ENCODE peak calls at places on chromosomes 7 and 10, in ten cellular contexts. D is hepatocyte, M is stomach, E is OCI-LY7, O is HCT116, J is IMR-90, H is right atrium auricular region, K is endothelial cell of umbilical vein, G is A549, F is tibial artery. P is an unnamed sample.

GRCh38 chr7:2650451-2650850 is 18.7 kb downstream of the TTYH3 start:
- DNase-seq in H (no peak), J (no peak), D (no peak), O (no peak), F (no peak), K (no peak), E (no peak), G (no peak), M (no peak), P (no peak)

GRCh38 chr10:113524120-113524519 is 28.7 kb upstream of the HABP2 start:
- DNase-seq in K (no peak), G (no peak), E (no peak), M (no peak), D (no peak), F (no peak), J (no peak), O (no peak), H (no peak), P (no peak)

GRCh38 chr7:39810710-39811109 is 139.3 kb upstream of the CDK13 start:
- DNase-seq in K (no peak), F (no peak), M (no peak), D (no peak), O (no peak), E (no peak), J (no peak), G (no peak), H (no peak), P (no peak)

GRCh38 chr7:22677680-22678079 is 49.3 kb upstream of the IL6 start:
- DNase-seq in G (no peak), F (no peak), M (no peak), O (no peak), E (peak), K (no peak), J (no peak), H (no peak), D (no peak), P (no peak)

GRCh38 chr10:33129181-33129928 is 171.3 kb upstream of the ITGB1 start:
- DNase-seq in K (no peak), J (peak), E (no peak), D (no peak), O (no peak), M (no peak), H (peak), F (peak), G (peak), P (peak)

GRCh38 chr7:5237286-5237685 is 45.5 kb upstream of the SLC29A4 start:
- DNase-seq in F (peak), D (peak), G (no peak), M (peak), H (peak), K (no peak), J (peak), O (no peak), E (no peak), P (peak)

GRCh38 chr7:5694221-5694754 is 87.2 kb downstream of the RNF216 start:
- DNase-seq in F (no peak), E (no peak), K (peak), D (no peak), J (peak), O (no peak), M (no peak), G (no peak), H (no peak), P (no peak)

GRCh38 chr10:44920252-44920651 is 9.1 kb downstream of the TMEM72 start:
- DNase-seq in M (no peak), K (no peak), J (no peak), O (no peak), E (no peak), G (no peak), H (no peak), D (no peak), F (no peak), P (no peak)

GRCh38 chr10:97321807-97322195 is 2.7 kb downstream of the FRAT1 start:
- DNase-seq in H (no peak), M (no peak), F (no peak), D (no peak), O (no peak), E (no peak), J (no peak), G (no peak), K (no peak), P (no peak)

GRCh38 chr7:50766808-50767207 is 15.9 kb downstream of the GRB10 start:
- DNase-seq in M (no peak), E (no peak), K (no peak), G (no peak), D (no peak), O (no peak), F (no peak), J (no peak), H (no peak), P (no peak)

GRCh38 chr10:80264081-80265056 is 25.1 kb downstream of the MAT1A start:
- DNase-seq in M (no peak), E (no peak), G (no peak), H (no peak), F (no peak), D (no peak), K (no peak), O (no peak), J (no peak), P (no peak)

GRCh38 chr10:70494536-70494935 is 16.0 kb downstream of the PALD1 start:
- DNase-seq in D (no peak), F (no peak), J (no peak), O (no peak), M (no peak), K (no peak), G (no peak), E (no peak), H (no peak), P (no peak)

GRCh38 chr10:22243321-22243720 is 25.5 kb upstream of the EBLN1 start:
- DNase-seq in E (no peak), J (no peak), H (no peak), F (no peak), D (no peak), K (no peak), G (no peak), O (no peak), M (no peak), P (no peak)

GRCh38 chr10:78802866-78803265 is 265.9 kb upstream of the ZMIZ1 start:
- DNase-seq in O (no peak), H (peak), K (no peak), J (peak), D (peak), G (no peak), F (peak), M (no peak), E (no peak), P (peak)

GRCh38 chr10:100816671-100817070 is 71.3 kb downstream of the PAX2 start:
- DNase-seq in D (no peak), M (no peak), O (no peak), E (no peak), G (no peak), J (no peak), H (no peak), F (no peak), K (no peak), P (no peak)

GRCh38 chr10:35336921-35337741 is 822 bp downstream of the CCNY start:
- DNase-seq in O (no peak), M (peak), K (peak), E (peak), D (peak), G (peak), J (no peak), F (peak), H (no peak), P (peak)
- H3K27ac ChIP-seq in O (peak), M (peak), K (peak), E (no peak), D (peak), G (peak), J (peak), F (peak), H (peak), P (peak)

GRCh38 chr7:149716007-149716931 is 57.1 kb downstream of the ZNF467 start:
- DNase-seq in D (no peak), H (peak), F (no peak), J (peak), M (no peak), E (no peak), K (no peak), O (no peak), G (no peak), P (peak)
- TF ChIP-seq CTCF in D (no peak), H (no peak), F (no peak), J (peak), M (no peak), E (no peak), K (no peak), O (no peak), G (no peak), P (no peak)

GRCh38 chr7:480531-481218 is 39.0 kb downstream of the PDGFA start:
- DNase-seq in E (no peak), F (peak), H (no peak), K (no peak), G (no peak), O (no peak), J (no peak), D (no peak), M (peak), P (peak)
- H3K27ac ChIP-seq in E (no peak), F (no peak), H (no peak), K (no peak), G (no peak), O (no peak), J (no peak), D (no peak), M (no peak), P (no peak)

DNA sequence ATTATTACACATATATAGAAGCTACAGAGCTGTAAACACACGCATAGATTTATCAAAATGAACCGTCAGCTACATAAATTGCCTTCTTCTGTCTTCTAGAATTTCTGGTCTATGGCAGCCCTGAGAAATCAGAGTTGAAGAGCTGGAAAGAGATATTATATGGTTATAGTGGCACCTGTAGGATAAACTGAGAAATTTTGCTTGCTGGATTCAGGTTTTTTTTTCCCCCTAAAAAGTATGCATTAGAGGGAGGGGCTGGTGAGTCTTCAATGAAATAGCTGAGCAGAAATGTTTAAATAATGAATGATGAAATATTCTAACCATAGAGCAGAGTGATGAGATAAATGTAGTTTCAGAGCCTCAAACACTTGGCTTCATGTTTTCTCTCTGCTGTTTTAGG is 78.0 kb upstream of the DYNC1I1 start:
- DNase-seq in J (no peak), M (no peak), D (no peak), E (no peak), G (no peak), O (no peak), F (no peak), H (no peak), K (no peak), P (no peak)
- TF ChIP-seq CTCF in J (no peak), M (no peak), D (no peak), E (peak), G (peak), O (no peak), F (no peak), H (no peak), K (no peak), P (no peak)

GRCh38 chr7:105215821-105216220 is 172.9 kb downstream of the SRPK2 start:
- DNase-seq in O (no peak), J (no peak), D (no peak), E (no peak), F (no peak), K (no peak), H (no peak), G (no peak), M (no peak), P (no peak)

GRCh38 chr7:105216786-105217185 is 171.9 kb downstream of the SRPK2 start:
- DNase-seq in O (no peak), K (no peak), J (no peak), F (no peak), M (no peak), G (no peak), E (no peak), H (no peak), D (no peak), P (no peak)

GRCh38 chr7:105219771-105220160 is 169.0 kb downstream of the SRPK2 start:
- DNase-seq in F (no peak), H (no peak), G (no peak), J (peak), E (no peak), M (no peak), D (no peak), K (no peak), O (no peak), P (no peak)

GRCh38 chr7:105218939-105219770 is 169.6 kb downstream of the SRPK2 start:
- DNase-seq in F (no peak), M (no peak), O (no peak), G (no peak), J (peak), H (no peak), K (no peak), D (peak), E (no peak), P (no peak)

DNA sequence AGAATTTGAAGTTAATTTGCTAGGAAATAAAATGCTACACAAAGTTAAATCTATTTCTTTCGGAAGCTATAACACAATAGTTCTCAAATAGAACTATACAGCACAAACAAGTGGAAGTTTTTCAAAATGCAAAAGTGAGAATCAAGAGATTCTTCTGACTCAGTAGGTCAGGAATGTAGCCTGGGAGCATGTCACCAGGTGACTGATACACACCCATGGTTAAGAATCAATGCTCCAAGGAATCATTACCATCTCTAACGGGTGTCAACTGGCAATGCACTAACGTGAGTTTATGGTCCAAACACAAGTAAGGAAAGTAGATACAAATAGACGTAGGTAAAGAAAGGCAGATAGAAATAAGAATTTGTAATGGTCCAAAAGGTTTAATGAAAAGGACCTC is 170.5 kb downstream of the SRPK2 start:
- DNase-seq in F (no peak), D (peak), E (no peak), H (no peak), G (no peak), M (no peak), J (peak), O (peak), K (no peak), P (no peak)
- H3K27ac ChIP-seq in F (no peak), D (peak), E (no peak), H (no peak), G (peak), M (no peak), J (no peak), O (no peak), K (no peak), P (no peak)

GRCh38 chr10:14355750-14356149 is 25.0 kb upstream of the FRMD4A start:
- DNase-seq in D (no peak), K (no peak), G (no peak), E (no peak), O (no peak), H (no peak), J (no peak), F (no peak), M (no peak), P (no peak)
- TF ChIP-seq CTCF in D (no peak), K (no peak), G (no peak), E (no peak), O (no peak), H (no peak), J (no peak), F (no peak), M (no peak), P (no peak)

GRCh38 chr10:103507235-103508191 is 14.0 kb downstream of the NEURL1 start:
- DNase-seq in G (no peak), J (no peak), F (no peak), H (no peak), E (peak), M (no peak), D (peak), K (no peak), O (no peak), P (no peak)

GRCh38 chr10:103502849-103503660 is 9.6 kb downstream of the NEURL1 start:
- DNase-seq in G (no peak), M (no peak), K (no peak), D (no peak), F (no peak), J (no peak), E (no peak), H (no peak), O (no peak), P (no peak)

GRCh38 chr10:103506061-103506460 is 12.6 kb downstream of the NEURL1 start:
- DNase-seq in H (no peak), O (no peak), G (no peak), E (no peak), F (no peak), M (no peak), D (no peak), K (no peak), J (no peak), P (no peak)

GRCh38 chr10:103501186-103501585 is 7.7 kb downstream of the NEURL1 start:
- DNase-seq in F (no peak), E (no peak), J (no peak), H (no peak), D (no peak), K (no peak), G (no peak), O (no peak), M (no peak), P (no peak)

GRCh38 chr10:103504181-103504783 is 10.8 kb downstream of the NEURL1 start:
- DNase-seq in O (peak), F (no peak), D (peak), K (peak), E (no peak), J (peak), G (peak), M (peak), H (no peak), P (no peak)
- H3K27ac ChIP-seq in O (no peak), F (no peak), D (peak), K (peak), E (no peak), J (no peak), G (peak), M (no peak), H (peak), P (no peak)

GRCh38 chr7:47514367-47514766 is 67.5 kb downstream of the TNS3 start:
- DNase-seq in M (no peak), F (no peak), E (no peak), O (no peak), K (no peak), G (no peak), J (no peak), H (no peak), D (no peak), P (no peak)
- TF ChIP-seq CTCF in M (no peak), F (no peak), E (no peak), O (no peak), K (no peak), G (no peak), J (no peak), H (no peak), D (no peak), P (no peak)

GRCh38 chr7:100210803-100211202 is 8.9 kb upstream of the PVRIG start:
- DNase-seq in O (no peak), D (no peak), H (no peak), K (no peak), F (no peak), J (no peak), M (no peak), E (no peak), G (no peak), P (peak)

GRCh38 chr7:100208911-100209408 is 10.8 kb upstream of the PVRIG start:
- DNase-seq in E (no peak), O (no peak), D (no peak), J (no peak), K (no peak), G (no peak), M (no peak), F (no peak), H (no peak), P (no peak)

GRCh38 chr7:100211342-100211780 is 8.4 kb upstream of the PVRIG start:
- DNase-seq in E (peak), H (no peak), G (no peak), D (no peak), F (no peak), O (no peak), K (no peak), M (no peak), J (no peak), P (no peak)

GRCh38 chr7:100212631-100213286 is 7.0 kb upstream of the PVRIG start:
- DNase-seq in J (no peak), K (no peak), G (no peak), M (no peak), F (no peak), H (no peak), D (no peak), O (no peak), E (no peak), P (no peak)

GRCh38 chr7:100209493-100209892 is 10.3 kb upstream of the PVRIG start:
- DNase-seq in O (no peak), E (no peak), D (no peak), M (no peak), F (no peak), G (no peak), H (no peak), K (no peak), J (no peak), P (no peak)
- H3K27ac ChIP-seq in O (no peak), E (peak), D (no peak), M (no peak), F (no peak), G (no peak), H (no peak), K (no peak), J (no peak), P (no peak)

GRCh38 chr10:73998623-73999622 is 1.0 kb downstream of the VCL start:
- DNase-seq in G (peak), D (peak), F (peak), E (peak), H (peak), K (peak), J (peak), O (peak), M (peak), P (peak)
- TF ChIP-seq CTCF in G (peak), D (peak), F (peak), E (no peak), H (peak), K (peak), J (peak), O (peak), M (peak), P (peak)

P was measured in left lung.